ENCODE peak calls at places on chromosomes 3 and 15, in nine cellular contexts. Q, T, N, V, S, Y, G, A and I are unnamed samples.

GRCh38 chr3:127750226-127751031 is 71.9 kb downstream of the MGLL start:
- DNase-seq in A (no peak), T (no peak), Q (peak), G (peak), Y (no peak), N (no peak), S (peak), V (peak), I (no peak)

GRCh38 chr3:184672972-184673875 is 38.6 kb downstream of the MAGEF1 start:
- DNase-seq in G (no peak), A (no peak), Q (no peak), T (no peak), V (no peak), S (no peak), Y (no peak), N (no peak), I (no peak)

GRCh38 chr3:128859573-128860154 is 19.8 kb upstream of the ACAD9 start:
- DNase-seq in S (peak), G (peak), Y (no peak), V (no peak), Q (no peak), N (no peak), A (no peak), T (no peak), I (no peak)

GRCh38 chr15:90402230-90402629 is 14.2 kb downstream of the IQGAP1 start:
- DNase-seq in Q (no peak), S (peak), Y (no peak), T (no peak), N (peak), G (peak), A (no peak), V (no peak), I (no peak)

GRCh38 chr3:133117342-133117741 is 79.2 kb downstream of the TMEM108 start:
- DNase-seq in N (no peak), T (no peak), A (no peak), S (no peak), Q (no peak), V (no peak), Y (no peak), G (peak), I (no peak)

GRCh38 chr15:76217029-76217866 is 94.0 kb downstream of the ETFA start:
- DNase-seq in V (no peak), Y (no peak), Q (no peak), N (no peak), G (no peak), S (peak), A (no peak), T (no peak), I (no peak)

GRCh38 chr15:53833134-53833624 is 73.7 kb upstream of the WDR72 start:
- DNase-seq in S (no peak), Y (no peak), T (no peak), V (no peak), G (no peak), N (peak), Q (no peak), A (no peak), I (no peak)

GRCh38 chr15:29534378-29534777 is 264.8 kb upstream of the NSMCE3 start:
- DNase-seq in N (no peak), A (no peak), T (no peak), V (no peak), Y (no peak), S (no peak), Q (no peak), G (no peak), I (no peak)

GRCh38 chr3:111244760-111245159 is 173.1 kb downstream of the NECTIN3 start:
- DNase-seq in V (no peak), Y (no peak), G (no peak), N (no peak), A (no peak), T (no peak), Q (no peak), S (no peak), I (no peak)